ENCODE peak calls at places on chromosomes 13 and 19, in five cellular contexts. One of them, this sample, is unnamed.

GRCh38 chr19:29378543-29379105 is 147.2 kb upstream of the VSTM2B start:
- DNase-seq in Peyer's patch: no peak
- DNase-seq in cardiac muscle cell: no peak
- DNase-seq in fibroblast of lung: no peak
- DNase-seq in body of pancreas: no peak
- DNase-seq in this sample: no peak

GRCh38 chr13:52984881-52985363 is 43.7 kb upstream of the OLFM4 start:
- DNase-seq in cardiac muscle cell: no peak
- DNase-seq in Peyer's patch: no peak
- DNase-seq in body of pancreas: no peak
- DNase-seq in fibroblast of lung: no peak
- DNase-seq in this sample: no peak

GRCh38 chr19:23263396-23263795 is 13.2 kb upstream of the ZNF724 start:
- DNase-seq in cardiac muscle cell: no peak
- DNase-seq in Peyer's patch: no peak
- DNase-seq in body of pancreas: no peak
- DNase-seq in fibroblast of lung: no peak
- DNase-seq in this sample: no peak

GRCh38 chr13:34161829-34162544 is 344.0 kb downstream of the RFC3 start:
- DNase-seq in cardiac muscle cell: peak; percentile 77
- DNase-seq in body of pancreas: no peak
- DNase-seq in fibroblast of lung: peak; percentile 86
- DNase-seq in Peyer's patch: no peak
- DNase-seq in this sample: no peak

GRCh38 chr13:24905242-24905641 is 141.3 kb downstream of the RNF17 start:
- DNase-seq in Peyer's patch: no peak
- DNase-seq in body of pancreas: no peak
- DNase-seq in cardiac muscle cell: peak; percentile 41
- DNase-seq in fibroblast of lung: peak; percentile 22
- DNase-seq in this sample: no peak

GRCh38 chr19:33819875-33820781 is 23.5 kb downstream of the KCTD15 start:
- DNase-seq in fibroblast of lung: peak; percentile 76
- DNase-seq in cardiac muscle cell: peak; percentile 91
- DNase-seq in Peyer's patch: peak; percentile 69
- DNase-seq in body of pancreas: peak; percentile 79
- DNase-seq in this sample: peak; percentile 61

GRCh38 chr19:7242601-7243258 is 51.5 kb downstream of the INSR start:
- DNase-seq in body of pancreas: no peak
- DNase-seq in cardiac muscle cell: peak; percentile 59
- DNase-seq in fibroblast of lung: peak; percentile 49
- DNase-seq in Peyer's patch: no peak
- DNase-seq in this sample: peak; percentile 63

GRCh38 chr13:93762703-93763102 is 536.1 kb downstream of the GPC6 start:
- DNase-seq in body of pancreas: no peak
- DNase-seq in cardiac muscle cell: no peak
- DNase-seq in Peyer's patch: no peak
- DNase-seq in fibroblast of lung: no peak
- DNase-seq in this sample: no peak

GRCh38 chr19:11658954-11659353 is 61.7 kb downstream of the ZNF627 start:
- DNase-seq in body of pancreas: no peak
- DNase-seq in fibroblast of lung: no peak
- DNase-seq in Peyer's patch: no peak
- DNase-seq in cardiac muscle cell: no peak
- DNase-seq in this sample: no peak

DNA sequence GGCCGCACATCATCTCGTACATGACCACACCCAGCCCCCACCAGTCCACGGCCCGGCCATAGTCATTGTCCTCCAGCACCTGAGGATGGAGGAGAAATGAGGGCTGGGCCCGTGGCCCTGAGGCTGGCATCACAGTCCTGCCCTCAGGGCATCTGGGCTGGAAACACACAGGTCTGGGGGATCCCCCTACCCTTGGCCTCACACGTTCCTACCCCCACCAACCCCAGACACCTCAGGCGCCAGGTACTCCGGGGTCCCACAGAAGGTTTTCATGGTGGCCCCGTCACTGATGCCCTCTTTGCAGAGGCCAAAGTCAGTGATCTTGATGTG is 9.5 kb upstream of the CCNP start:
- DNase-seq in cardiac muscle cell: no peak
- DNase-seq in body of pancreas: no peak
- DNase-seq in Peyer's patch: no peak
- DNase-seq in fibroblast of lung: no peak
- DNase-seq in this sample: no peak
- H3K36me3 ChIP-seq in cardiac muscle cell: peaks cover 28% of the 10 kb centered on the region
- H3K36me3 ChIP-seq in body of pancreas: peaks cover 22% of the 10 kb centered on the region
- H3K36me3 ChIP-seq in Peyer's patch: no peaks in the 10 kb centered on the region
- H3K36me3 ChIP-seq in fibroblast of lung: peaks cover 17% of the 10 kb centered on the region
- H3K36me3 ChIP-seq in this sample: peaks cover 75% of the 10 kb centered on the region

GRCh38 chr13:76904507-76904906 is 18.3 kb upstream of the KCTD12 start:
- DNase-seq in cardiac muscle cell: peak; percentile 47
- DNase-seq in fibroblast of lung: no peak
- DNase-seq in body of pancreas: no peak
- DNase-seq in Peyer's patch: no peak
- DNase-seq in this sample: no peak

GRCh38 chr13:76903544-76904162 is 17.4 kb upstream of the KCTD12 start:
- DNase-seq in fibroblast of lung: peak; percentile 85
- DNase-seq in body of pancreas: peak; percentile 71
- DNase-seq in cardiac muscle cell: peak; percentile 87
- DNase-seq in Peyer's patch: peak; percentile 48
- DNase-seq in this sample: peak; percentile 90
- TF ChIP-seq CTCF in fibroblast of lung: peak; percentile 100
- TF ChIP-seq CTCF in body of pancreas: peak; percentile 90
- TF ChIP-seq CTCF in cardiac muscle cell: peak; percentile 100
- TF ChIP-seq CTCF in Peyer's patch: peak; percentile 66
- TF ChIP-seq CTCF in this sample: peak; percentile 98

DNA sequence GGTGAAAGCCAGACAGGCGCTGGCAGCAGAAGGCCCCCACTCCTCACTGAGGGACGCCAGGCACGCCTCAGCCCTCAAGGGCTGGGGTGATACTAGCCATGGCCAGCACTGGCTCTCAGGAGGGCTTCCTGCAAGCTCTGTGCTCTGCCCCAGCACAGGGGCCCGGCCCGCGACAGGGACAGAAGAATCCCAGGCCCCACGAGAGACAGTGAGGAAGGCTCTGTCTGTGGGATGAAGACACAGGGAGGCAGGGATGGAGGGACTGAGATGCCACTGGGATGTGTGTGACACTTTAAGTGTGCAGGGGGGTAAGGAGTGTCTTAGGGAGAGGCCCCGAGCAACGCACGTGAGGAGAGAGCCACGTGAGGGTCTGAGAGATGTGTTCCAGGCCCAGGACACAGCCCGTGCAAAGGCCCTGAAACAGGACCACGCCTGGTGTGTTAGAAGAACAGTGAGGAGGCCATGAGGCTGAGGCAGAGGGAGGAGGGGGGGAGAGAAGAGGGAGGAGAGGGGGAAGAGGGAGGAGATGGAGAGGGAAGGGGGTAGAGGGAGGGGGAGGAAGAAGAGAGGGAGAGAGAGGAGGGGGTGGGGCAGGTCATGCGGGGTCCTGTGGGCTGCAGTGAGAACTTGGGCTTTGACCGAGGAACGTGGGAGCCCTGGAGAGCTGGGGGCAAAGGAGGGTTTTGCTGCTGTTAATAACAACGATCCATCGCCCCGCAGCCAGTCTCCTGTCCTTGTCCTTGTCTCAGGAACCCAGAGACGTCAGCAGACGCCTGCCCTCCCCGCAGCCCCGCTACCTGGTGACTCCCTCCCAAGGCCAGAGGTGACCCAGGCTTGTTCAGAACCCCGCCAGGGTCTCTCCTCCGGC is 7.2 kb downstream of the RPL36 start:
- DNase-seq in Peyer's patch: no peak
- DNase-seq in fibroblast of lung: no peak
- DNase-seq in cardiac muscle cell: no peak
- DNase-seq in body of pancreas: no peak
- DNase-seq in this sample: peak; percentile 86
- H3K36me3 ChIP-seq in Peyer's patch: no peaks in the 10 kb centered on the region
- H3K36me3 ChIP-seq in fibroblast of lung: peaks cover 53% of the 10 kb centered on the region
- H3K36me3 ChIP-seq in cardiac muscle cell: peaks cover 46% of the 10 kb centered on the region
- H3K36me3 ChIP-seq in body of pancreas: peaks cover 15% of the 10 kb centered on the region
- H3K36me3 ChIP-seq in this sample: no peaks in the 10 kb centered on the region

GRCh38 chr19:46073268-46073922 is 32.6 kb upstream of the IGFL4 start:
- DNase-seq in cardiac muscle cell: no peak
- DNase-seq in body of pancreas: no peak
- DNase-seq in fibroblast of lung: no peak
- DNase-seq in Peyer's patch: no peak
- DNase-seq in this sample: no peak

GRCh38 chr19:46077815-46078167 is 37.0 kb upstream of the IGFL4 start:
- DNase-seq in body of pancreas: no peak
- DNase-seq in fibroblast of lung: no peak
- DNase-seq in cardiac muscle cell: no peak
- DNase-seq in Peyer's patch: no peak
- DNase-seq in this sample: no peak

GRCh38 chr19:46076951-46077814 is 36.4 kb upstream of the IGFL4 start:
- DNase-seq in fibroblast of lung: peak; percentile 79
- DNase-seq in cardiac muscle cell: peak; percentile 88
- DNase-seq in Peyer's patch: no peak
- DNase-seq in body of pancreas: peak; percentile 72
- DNase-seq in this sample: peak; percentile 66

GRCh38 chr19:46080561-46080960 is 39.8 kb upstream of the IGFL4 start:
- DNase-seq in cardiac muscle cell: peak; percentile 94
- DNase-seq in fibroblast of lung: peak; percentile 56
- DNase-seq in Peyer's patch: no peak
- DNase-seq in body of pancreas: peak; percentile 9
- DNase-seq in this sample: no peak

GRCh38 chr19:46076031-46076880 is 35.5 kb upstream of the IGFL4 start:
- DNase-seq in Peyer's patch: no peak
- DNase-seq in fibroblast of lung: no peak
- DNase-seq in cardiac muscle cell: no peak
- DNase-seq in body of pancreas: no peak
- DNase-seq in this sample: no peak
- TF ChIP-seq CTCF in Peyer's patch: no peak
- TF ChIP-seq CTCF in fibroblast of lung: no peak
- TF ChIP-seq CTCF in cardiac muscle cell: no peak
- TF ChIP-seq CTCF in body of pancreas: no peak
- TF ChIP-seq CTCF in this sample: no peak

GRCh38 chr19:39351537-39352037 is 9.4 kb downstream of the SAMD4B start:
- DNase-seq in fibroblast of lung: peak; percentile 31
- DNase-seq in Peyer's patch: no peak
- DNase-seq in cardiac muscle cell: peak; percentile 8
- DNase-seq in body of pancreas: no peak
- DNase-seq in this sample: no peak
- H3K36me3 ChIP-seq in fibroblast of lung: peaks cover 17% of the 10 kb centered on the region
- H3K36me3 ChIP-seq in Peyer's patch: peaks cover 4% of the 10 kb centered on the region
- H3K36me3 ChIP-seq in cardiac muscle cell: peaks cover 41% of the 10 kb centered on the region
- H3K36me3 ChIP-seq in body of pancreas: peaks cover 7% of the 10 kb centered on the region
- H3K36me3 ChIP-seq in this sample: no peaks in the 10 kb centered on the region

DNA sequence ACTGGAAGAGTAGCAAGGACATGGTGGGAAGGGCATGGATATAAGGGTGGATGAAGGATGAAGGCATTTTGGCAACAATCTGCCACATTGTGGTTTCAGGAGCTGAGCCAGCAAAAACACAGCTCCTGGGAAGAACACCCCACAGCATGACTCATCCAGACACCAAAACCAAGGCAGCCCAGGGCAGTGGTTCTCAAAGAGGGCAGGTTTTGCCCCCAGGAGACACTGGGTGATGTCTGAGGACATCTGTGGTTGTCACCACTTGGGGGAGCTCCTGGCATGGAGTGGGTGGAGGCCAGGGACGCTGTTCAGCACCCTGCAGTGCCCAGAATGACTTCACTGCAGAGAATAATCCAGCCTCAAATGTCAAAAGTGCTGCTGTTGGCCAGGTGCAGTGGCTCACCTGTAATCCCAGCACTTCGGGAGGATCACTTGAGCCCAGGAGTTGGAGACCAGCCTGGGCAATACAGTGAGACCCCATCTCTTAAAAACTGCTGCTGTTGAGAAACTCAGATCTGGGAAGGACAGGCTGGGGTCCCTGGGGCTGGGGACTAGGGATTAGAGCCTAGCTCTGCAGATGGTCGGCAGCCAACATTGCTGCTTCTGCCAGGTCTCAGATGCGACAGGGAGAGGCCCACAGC is 16.1 kb downstream of the ZFR2 start:
- DNase-seq in cardiac muscle cell: peak; percentile 84
- DNase-seq in body of pancreas: peak; percentile 17
- DNase-seq in fibroblast of lung: peak; percentile 83
- DNase-seq in Peyer's patch: peak; percentile 19
- DNase-seq in this sample: no peak
- TF ChIP-seq CTCF in cardiac muscle cell: peak; percentile 37
- TF ChIP-seq CTCF in body of pancreas: no peak
- TF ChIP-seq CTCF in fibroblast of lung: peak; percentile 9
- TF ChIP-seq CTCF in Peyer's patch: no peak
- TF ChIP-seq CTCF in this sample: no peak

DNA sequence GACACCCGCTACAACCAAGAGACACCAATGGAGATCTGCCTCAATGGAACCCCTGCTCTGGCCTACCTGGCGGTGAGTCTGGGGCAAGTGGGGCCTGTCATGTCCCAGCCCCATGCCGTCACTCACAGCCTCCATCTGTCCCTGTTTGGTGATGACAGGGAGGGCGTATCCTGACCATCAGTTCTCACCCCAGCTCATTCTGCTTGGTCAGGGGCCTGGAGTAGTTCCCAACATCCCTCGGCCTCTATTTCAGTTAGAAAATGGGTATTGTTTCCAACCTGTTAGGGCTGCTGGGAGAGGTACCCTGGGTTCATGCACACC is 18.2 kb downstream of the HIPK4 start:
- DNase-seq in fibroblast of lung: no peak
- DNase-seq in body of pancreas: no peak
- DNase-seq in Peyer's patch: no peak
- DNase-seq in cardiac muscle cell: no peak
- DNase-seq in this sample: no peak
- H3K36me3 ChIP-seq in fibroblast of lung: peaks cover 9% of the 10 kb centered on the region
- H3K36me3 ChIP-seq in body of pancreas: peaks cover 19% of the 10 kb centered on the region
- H3K36me3 ChIP-seq in Peyer's patch: no peaks in the 10 kb centered on the region
- H3K36me3 ChIP-seq in cardiac muscle cell: peaks cover 63% of the 10 kb centered on the region
- H3K36me3 ChIP-seq in this sample: peaks cover 94% of the 10 kb centered on the region

DNA sequence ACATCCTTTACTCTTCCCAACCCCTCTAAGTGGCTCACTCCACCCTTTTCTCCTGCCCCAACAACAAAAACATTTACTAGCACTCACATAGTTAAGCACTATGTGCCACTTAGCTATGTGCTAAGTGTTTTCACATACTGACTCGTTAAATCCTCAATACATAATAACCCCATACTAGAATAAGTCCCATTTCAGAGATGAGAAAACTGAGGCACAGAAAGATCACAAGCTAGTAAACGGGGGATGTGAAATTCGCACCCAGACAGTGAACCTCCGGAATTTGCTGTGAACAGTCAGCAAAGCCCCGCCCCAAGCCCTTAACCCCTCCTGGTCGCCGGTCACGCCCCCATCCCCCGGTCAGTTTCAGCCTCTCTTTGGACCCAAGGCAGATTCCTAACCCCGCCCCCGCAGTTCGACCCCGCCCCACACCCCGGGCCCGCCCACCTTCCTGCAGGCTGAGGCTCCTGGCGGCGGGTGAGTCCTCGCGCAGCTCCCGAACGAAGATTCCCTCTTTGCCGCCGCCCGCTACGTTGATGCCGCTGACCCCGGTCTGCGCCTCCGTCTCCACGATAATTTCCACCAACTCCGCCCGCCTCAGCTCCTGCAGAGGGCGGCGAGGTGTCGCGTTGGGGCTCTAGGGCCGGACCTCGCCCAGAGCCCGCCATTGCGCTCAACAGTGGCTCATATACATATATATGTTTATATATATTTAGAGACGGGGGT is 9.8 kb downstream of the PRX start:
- DNase-seq in fibroblast of lung: peak; percentile 81
- DNase-seq in Peyer's patch: peak; percentile 94
- DNase-seq in body of pancreas: peak; percentile 94
- DNase-seq in cardiac muscle cell: peak; percentile 96
- DNase-seq in this sample: peak; percentile 97
- TF ChIP-seq CTCF in fibroblast of lung: no peak
- TF ChIP-seq CTCF in Peyer's patch: no peak
- TF ChIP-seq CTCF in body of pancreas: no peak
- TF ChIP-seq CTCF in cardiac muscle cell: no peak
- TF ChIP-seq CTCF in this sample: no peak

This sample was measured in adrenal gland.